ENCODE peak calls at places on chromosome 9, in four cellular contexts. J is posterior vena cava, E is body of pancreas, S is GM19239. Q is an unnamed sample.

GRCh38 chr9:21031091-21031817 is at the start of gene HACD4:
- DNase-seq in J (peak), E (peak), S (peak), Q (peak)

GRCh38 chr9:16343249-16344237 is 526.9 kb downstream of the BNC2 start:
- DNase-seq in J (no peak), E (no peak), S (no peak), Q (no peak)

GRCh38 chr9:97468658-97469448 is 32.6 kb upstream of the TMOD1 start:
- DNase-seq in J (peak), E (peak), S (peak), Q (peak)

GRCh38 chr9:114000671-114001409 is 77.3 kb downstream of the AMBP start:
- DNase-seq in J (peak), E (peak), S (no peak), Q (no peak)

GRCh38 chr9:132447346-132447745 is 37.3 kb downstream of the CFAP77 start:
- DNase-seq in J (no peak), E (no peak), S (no peak), Q (no peak)

GRCh38 chr9:75451045-75451444 is 362.7 kb downstream of the OSTF1 start:
- DNase-seq in J (no peak), E (no peak), S (no peak), Q (no peak)

GRCh38 chr9:108746864-108747263 is 108.9 kb downstream of the ACTL7B start:
- DNase-seq in J (no peak), E (no peak), S (no peak), Q (no peak)

GRCh38 chr9:30967484-30967883 is 1417.0 kb upstream of the ACO1 start:
- DNase-seq in J (no peak), E (no peak), S (no peak), Q (peak)

GRCh38 chr9:127178646-127179632 is 56.5 kb upstream of the ANGPTL2 start:
- DNase-seq in J (peak), E (peak), S (no peak), Q (no peak)

Q was measured in foreskin melanocyte.